ENCODE peak calls at places on chromosomes 5 and 9, in nine cellular contexts. One of them, this sample, is unnamed.

GRCh38 chr5:138492552-138493045 is 27.3 kb downstream of the EGR1 start:
- DNase-seq in ureter: no peak
- DNase-seq in stimulated activated CD8-positive, alpha-beta memory T cell treated with anti-CD3 and anti-CD28 coated beads, Interleukin-2, amount 100 ng/mL, for 48 hours: no peak
- DNase-seq in left kidney: no peak
- DNase-seq in CD8-positive, alpha-beta T cell: no peak
- DNase-seq in AG04450: no peak
- DNase-seq in cerebellum: no peak
- DNase-seq in T-helper 1 cell: no peak
- DNase-seq in GM06990: no peak
- DNase-seq in this sample: no peak

GRCh38 chr9:68841292-68842052 is 136.4 kb downstream of the PIP5K1B start:
- DNase-seq in ureter: no peak
- DNase-seq in stimulated activated CD8-positive, alpha-beta memory T cell treated with anti-CD3 and anti-CD28 coated beads, Interleukin-2, amount 100 ng/mL, for 48 hours: no peak
- DNase-seq in left kidney: peak; percentile 40
- DNase-seq in CD8-positive, alpha-beta T cell: no peak
- DNase-seq in AG04450: no peak
- DNase-seq in cerebellum: no peak
- DNase-seq in T-helper 1 cell: no peak
- DNase-seq in GM06990: no peak
- DNase-seq in this sample: no peak

GRCh38 chr5:139488269-139488668 is 5.7 kb upstream of the STING1 start:
- DNase-seq in ureter: no peak
- DNase-seq in stimulated activated CD8-positive, alpha-beta memory T cell treated with anti-CD3 and anti-CD28 coated beads, Interleukin-2, amount 100 ng/mL, for 48 hours: no peak
- DNase-seq in left kidney: no peak
- DNase-seq in CD8-positive, alpha-beta T cell: no peak
- DNase-seq in AG04450: no peak
- DNase-seq in cerebellum: no peak
- DNase-seq in T-helper 1 cell: no peak
- DNase-seq in GM06990: no peak
- DNase-seq in this sample: no peak

GRCh38 chr9:90996154-90996788 is 194.7 kb downstream of the SYK start:
- DNase-seq in ureter: no peak
- DNase-seq in stimulated activated CD8-positive, alpha-beta memory T cell treated with anti-CD3 and anti-CD28 coated beads, Interleukin-2, amount 100 ng/mL, for 48 hours: no peak
- DNase-seq in left kidney: no peak
- DNase-seq in CD8-positive, alpha-beta T cell: no peak
- DNase-seq in AG04450: no peak
- DNase-seq in cerebellum: no peak
- DNase-seq in T-helper 1 cell: no peak
- DNase-seq in GM06990: no peak
- DNase-seq in this sample: no peak

GRCh38 chr5:138632900-138633489 is 57.8 kb upstream of the HSPA9 start:
- DNase-seq in ureter: peak; percentile 65
- DNase-seq in stimulated activated CD8-positive, alpha-beta memory T cell treated with anti-CD3 and anti-CD28 coated beads, Interleukin-2, amount 100 ng/mL, for 48 hours: no peak
- DNase-seq in left kidney: peak; percentile 95
- DNase-seq in CD8-positive, alpha-beta T cell: no peak
- DNase-seq in AG04450: peak; percentile 39
- DNase-seq in cerebellum: peak; percentile 42
- DNase-seq in T-helper 1 cell: no peak
- DNase-seq in GM06990: no peak
- DNase-seq in this sample: peak; percentile 89

GRCh38 chr5:178230879-178231735 is 1.5 kb downstream of the PHYKPL start:
- DNase-seq in ureter: no peak
- DNase-seq in stimulated activated CD8-positive, alpha-beta memory T cell treated with anti-CD3 and anti-CD28 coated beads, Interleukin-2, amount 100 ng/mL, for 48 hours: no peak
- DNase-seq in left kidney: no peak
- DNase-seq in CD8-positive, alpha-beta T cell: no peak
- DNase-seq in AG04450: no peak
- DNase-seq in cerebellum: no peak
- DNase-seq in T-helper 1 cell: no peak
- DNase-seq in GM06990: no peak
- DNase-seq in this sample: no peak

GRCh38 chr5:74124826-74125225 is 498.8 kb downstream of the ARHGEF28 start:
- DNase-seq in ureter: no peak
- DNase-seq in stimulated activated CD8-positive, alpha-beta memory T cell treated with anti-CD3 and anti-CD28 coated beads, Interleukin-2, amount 100 ng/mL, for 48 hours: no peak
- DNase-seq in left kidney: peak; percentile 26
- DNase-seq in CD8-positive, alpha-beta T cell: no peak
- DNase-seq in AG04450: no peak
- DNase-seq in cerebellum: no peak
- DNase-seq in T-helper 1 cell: no peak
- DNase-seq in GM06990: no peak
- DNase-seq in this sample: no peak

GRCh38 chr9:115107701-115108100 is 10.3 kb downstream of the TNC start:
- DNase-seq in ureter: no peak
- DNase-seq in stimulated activated CD8-positive, alpha-beta memory T cell treated with anti-CD3 and anti-CD28 coated beads, Interleukin-2, amount 100 ng/mL, for 48 hours: no peak
- DNase-seq in left kidney: no peak
- DNase-seq in CD8-positive, alpha-beta T cell: no peak
- DNase-seq in AG04450: no peak
- DNase-seq in cerebellum: peak; percentile 53
- DNase-seq in T-helper 1 cell: no peak
- DNase-seq in GM06990: no peak
- DNase-seq in this sample: no peak

GRCh38 chr9:125904155-125904841 is 157.1 kb downstream of the PBX3 start:
- DNase-seq in ureter: no peak
- DNase-seq in stimulated activated CD8-positive, alpha-beta memory T cell treated with anti-CD3 and anti-CD28 coated beads, Interleukin-2, amount 100 ng/mL, for 48 hours: no peak
- DNase-seq in left kidney: peak; percentile 42
- DNase-seq in CD8-positive, alpha-beta T cell: no peak
- DNase-seq in AG04450: no peak
- DNase-seq in cerebellum: no peak
- DNase-seq in T-helper 1 cell: no peak
- DNase-seq in GM06990: no peak
- DNase-seq in this sample: peak; percentile 12

GRCh38 chr9:109114670-109115069 is 5.1 kb downstream of the TMEM245 start:
- DNase-seq in ureter: no peak
- DNase-seq in stimulated activated CD8-positive, alpha-beta memory T cell treated with anti-CD3 and anti-CD28 coated beads, Interleukin-2, amount 100 ng/mL, for 48 hours: no peak
- DNase-seq in left kidney: no peak
- DNase-seq in CD8-positive, alpha-beta T cell: no peak
- DNase-seq in AG04450: no peak
- DNase-seq in cerebellum: no peak
- DNase-seq in T-helper 1 cell: no peak
- DNase-seq in GM06990: peak; percentile 34
- DNase-seq in this sample: peak; percentile 64

GRCh38 chr5:1507457-1507856 is 16.3 kb downstream of the LPCAT1 start:
- DNase-seq in ureter: no peak
- DNase-seq in stimulated activated CD8-positive, alpha-beta memory T cell treated with anti-CD3 and anti-CD28 coated beads, Interleukin-2, amount 100 ng/mL, for 48 hours: no peak
- DNase-seq in left kidney: no peak
- DNase-seq in CD8-positive, alpha-beta T cell: no peak
- DNase-seq in AG04450: no peak
- DNase-seq in cerebellum: peak; percentile 84
- DNase-seq in T-helper 1 cell: no peak
- DNase-seq in GM06990: no peak
- DNase-seq in this sample: no peak

GRCh38 chr9:123070210-123070609 is 36.7 kb downstream of the GPR21 start:
- DNase-seq in ureter: no peak
- DNase-seq in stimulated activated CD8-positive, alpha-beta memory T cell treated with anti-CD3 and anti-CD28 coated beads, Interleukin-2, amount 100 ng/mL, for 48 hours: no peak
- DNase-seq in left kidney: no peak
- DNase-seq in CD8-positive, alpha-beta T cell: no peak
- DNase-seq in AG04450: no peak
- DNase-seq in cerebellum: no peak
- DNase-seq in T-helper 1 cell: no peak
- DNase-seq in GM06990: no peak
- DNase-seq in this sample: no peak

GRCh38 chr5:59367791-59368394 is 525.6 kb downstream of the PDE4D start:
- DNase-seq in ureter: peak; percentile 54
- DNase-seq in stimulated activated CD8-positive, alpha-beta memory T cell treated with anti-CD3 and anti-CD28 coated beads, Interleukin-2, amount 100 ng/mL, for 48 hours: peak; percentile 19
- DNase-seq in left kidney: peak; percentile 86
- DNase-seq in CD8-positive, alpha-beta T cell: peak; percentile 38
- DNase-seq in AG04450: peak; percentile 36
- DNase-seq in cerebellum: peak; percentile 19
- DNase-seq in T-helper 1 cell: peak; percentile 10
- DNase-seq in GM06990: no peak
- DNase-seq in this sample: peak; percentile 67

GRCh38 chr9:113682297-113682771 is 193.8 kb upstream of the ZNF618 start:
- DNase-seq in ureter: peak; percentile 80
- DNase-seq in stimulated activated CD8-positive, alpha-beta memory T cell treated with anti-CD3 and anti-CD28 coated beads, Interleukin-2, amount 100 ng/mL, for 48 hours: peak; percentile 42
- DNase-seq in left kidney: peak; percentile 89
- DNase-seq in CD8-positive, alpha-beta T cell: peak; percentile 43
- DNase-seq in AG04450: peak; percentile 76
- DNase-seq in cerebellum: peak; percentile 20
- DNase-seq in T-helper 1 cell: peak; percentile 23
- DNase-seq in GM06990: no peak
- DNase-seq in this sample: peak; percentile 84

GRCh38 chr5:78326930-78327329 is 32.4 kb upstream of the AP3B1 start:
- DNase-seq in ureter: no peak
- DNase-seq in stimulated activated CD8-positive, alpha-beta memory T cell treated with anti-CD3 and anti-CD28 coated beads, Interleukin-2, amount 100 ng/mL, for 48 hours: no peak
- DNase-seq in left kidney: no peak
- DNase-seq in CD8-positive, alpha-beta T cell: no peak
- DNase-seq in AG04450: no peak
- DNase-seq in cerebellum: no peak
- DNase-seq in T-helper 1 cell: no peak
- DNase-seq in GM06990: no peak
- DNase-seq in this sample: no peak

GRCh38 chr9:130962418-130963316 is 23.6 kb upstream of the FIBCD1 start:
- DNase-seq in ureter: no peak
- DNase-seq in stimulated activated CD8-positive, alpha-beta memory T cell treated with anti-CD3 and anti-CD28 coated beads, Interleukin-2, amount 100 ng/mL, for 48 hours: no peak
- DNase-seq in left kidney: no peak
- DNase-seq in CD8-positive, alpha-beta T cell: no peak
- DNase-seq in AG04450: peak; percentile 81
- DNase-seq in cerebellum: no peak
- DNase-seq in T-helper 1 cell: no peak
- DNase-seq in GM06990: no peak
- DNase-seq in this sample: peak; percentile 98

GRCh38 chr5:107478068-107478641 is 192.6 kb downstream of the EFNA5 start:
- DNase-seq in ureter: no peak
- DNase-seq in stimulated activated CD8-positive, alpha-beta memory T cell treated with anti-CD3 and anti-CD28 coated beads, Interleukin-2, amount 100 ng/mL, for 48 hours: no peak
- DNase-seq in left kidney: peak; percentile 45
- DNase-seq in CD8-positive, alpha-beta T cell: no peak
- DNase-seq in AG04450: no peak
- DNase-seq in cerebellum: no peak
- DNase-seq in T-helper 1 cell: no peak
- DNase-seq in GM06990: no peak
- DNase-seq in this sample: no peak